ENCODE peak calls at places on chromosome 4, in nine cellular contexts. One of them, this sample, is unnamed. For H3K9me3, the result is how much of the 10 kb centered on the place peaks cover.

GRCh38 chr4:180153587-180153986 is 2089.6 kb upstream of the TENM3 start:
- DNase-seq in tibial artery: no peak
- DNase-seq in left ventricle myocardium inferior: no peak
- DNase-seq in tibial nerve: no peak
- DNase-seq in upper lobe of left lung: no peak
- DNase-seq in endodermal cell: no peak
- DNase-seq in sigmoid colon: no peak
- DNase-seq in A549: no peak
- DNase-seq in ascending aorta: no peak
- DNase-seq in this sample: no peak

GRCh38 chr4:113893546-113893945 is 85.9 kb downstream of the ARSJ start:
- DNase-seq in ascending aorta: no peak
- DNase-seq in A549: no peak
- DNase-seq in upper lobe of left lung: no peak
- DNase-seq in left ventricle myocardium inferior: no peak
- DNase-seq in tibial artery: no peak
- DNase-seq in sigmoid colon: no peak
- DNase-seq in endodermal cell: no peak
- DNase-seq in tibial nerve: no peak
- DNase-seq in this sample: no peak

GRCh38 chr4:187017156-187017555 is 293.5 kb upstream of the FAT1 start:
- DNase-seq in ascending aorta: no peak
- DNase-seq in left ventricle myocardium inferior: no peak
- DNase-seq in upper lobe of left lung: no peak
- DNase-seq in tibial nerve: no peak
- DNase-seq in A549: no peak
- DNase-seq in tibial artery: no peak
- DNase-seq in endodermal cell: no peak
- DNase-seq in sigmoid colon: no peak
- DNase-seq in this sample: no peak

GRCh38 chr4:7680731-7681130 is 246.0 kb upstream of the PSAPL1 start:
- DNase-seq in tibial artery: no peak
- DNase-seq in endodermal cell: no peak
- DNase-seq in ascending aorta: no peak
- DNase-seq in A549: no peak
- DNase-seq in tibial nerve: no peak
- DNase-seq in sigmoid colon: no peak
- DNase-seq in upper lobe of left lung: no peak
- DNase-seq in left ventricle myocardium inferior: no peak
- DNase-seq in this sample: no peak

GRCh38 chr4:123415977-123416376 is 19.4 kb downstream of the SPRY1 start:
- DNase-seq in tibial artery: no peak
- DNase-seq in left ventricle myocardium inferior: no peak
- DNase-seq in upper lobe of left lung: no peak
- DNase-seq in ascending aorta: no peak
- DNase-seq in A549: no peak
- DNase-seq in endodermal cell: no peak
- DNase-seq in sigmoid colon: no peak
- DNase-seq in tibial nerve: no peak
- DNase-seq in this sample: no peak

GRCh38 chr4:120348521-120348920 is 281.9 kb upstream of the MAD2L1 start:
- DNase-seq in sigmoid colon: no peak
- DNase-seq in endodermal cell: no peak
- DNase-seq in tibial artery: no peak
- DNase-seq in ascending aorta: no peak
- DNase-seq in upper lobe of left lung: no peak
- DNase-seq in tibial nerve: no peak
- DNase-seq in A549: no peak
- DNase-seq in left ventricle myocardium inferior: no peak
- DNase-seq in this sample: no peak

GRCh38 chr4:60938621-60939020 is 261.5 kb upstream of the ADGRL3 start:
- DNase-seq in left ventricle myocardium inferior: no peak
- DNase-seq in endodermal cell: no peak
- DNase-seq in ascending aorta: no peak
- DNase-seq in sigmoid colon: no peak
- DNase-seq in A549: no peak
- DNase-seq in tibial nerve: no peak
- DNase-seq in tibial artery: no peak
- DNase-seq in upper lobe of left lung: no peak
- DNase-seq in this sample: no peak

GRCh38 chr4:108592674-108592986 is 27.7 kb upstream of the RPL34 start:
- DNase-seq in tibial artery: no peak
- DNase-seq in endodermal cell: no peak
- DNase-seq in upper lobe of left lung: no peak
- DNase-seq in tibial nerve: no peak
- DNase-seq in sigmoid colon: no peak
- DNase-seq in A549: no peak
- DNase-seq in left ventricle myocardium inferior: no peak
- DNase-seq in ascending aorta: no peak
- DNase-seq in this sample: no peak

GRCh38 chr4:30719363-30720020 is 677 bp upstream of the PCDH7 start:
- DNase-seq in left ventricle myocardium inferior: peak
- DNase-seq in endodermal cell: peak
- DNase-seq in ascending aorta: peak
- DNase-seq in A549: peak
- DNase-seq in tibial artery: peak
- DNase-seq in tibial nerve: no peak
- DNase-seq in sigmoid colon: peak
- DNase-seq in upper lobe of left lung: peak
- DNase-seq in this sample: peak

GRCh38 chr4:12902735-12903134 is 581.4 kb downstream of the RAB28 start:
- DNase-seq in left ventricle myocardium inferior: no peak
- DNase-seq in upper lobe of left lung: no peak
- DNase-seq in tibial nerve: no peak
- DNase-seq in endodermal cell: no peak
- DNase-seq in ascending aorta: no peak
- DNase-seq in sigmoid colon: no peak
- DNase-seq in tibial artery: no peak
- DNase-seq in A549: no peak
- DNase-seq in this sample: no peak

GRCh38 chr4:69600013-69600412 is 39.4 kb downstream of the UGT2A2 start:
- DNase-seq in left ventricle myocardium inferior: no peak
- DNase-seq in A549: no peak
- DNase-seq in ascending aorta: no peak
- DNase-seq in endodermal cell: no peak
- DNase-seq in tibial nerve: no peak
- DNase-seq in tibial artery: no peak
- DNase-seq in sigmoid colon: no peak
- DNase-seq in upper lobe of left lung: no peak
- DNase-seq in this sample: no peak

GRCh38 chr4:69601065-69601464 is 38.4 kb downstream of the UGT2A2 start:
- DNase-seq in upper lobe of left lung: no peak
- DNase-seq in endodermal cell: peak
- DNase-seq in sigmoid colon: no peak
- DNase-seq in tibial artery: no peak
- DNase-seq in ascending aorta: no peak
- DNase-seq in tibial nerve: no peak
- DNase-seq in left ventricle myocardium inferior: no peak
- DNase-seq in A549: no peak
- DNase-seq in this sample: no peak
- TF ChIP-seq CTCF in upper lobe of left lung: no peak
- TF ChIP-seq CTCF in endodermal cell: peak
- TF ChIP-seq CTCF in sigmoid colon: no peak
- TF ChIP-seq CTCF in tibial artery: no peak
- TF ChIP-seq CTCF in ascending aorta: no peak
- TF ChIP-seq CTCF in tibial nerve: no peak
- TF ChIP-seq CTCF in left ventricle myocardium inferior: no peak
- TF ChIP-seq CTCF in A549: no peak
- TF ChIP-seq CTCF in this sample: no peak

DNA sequence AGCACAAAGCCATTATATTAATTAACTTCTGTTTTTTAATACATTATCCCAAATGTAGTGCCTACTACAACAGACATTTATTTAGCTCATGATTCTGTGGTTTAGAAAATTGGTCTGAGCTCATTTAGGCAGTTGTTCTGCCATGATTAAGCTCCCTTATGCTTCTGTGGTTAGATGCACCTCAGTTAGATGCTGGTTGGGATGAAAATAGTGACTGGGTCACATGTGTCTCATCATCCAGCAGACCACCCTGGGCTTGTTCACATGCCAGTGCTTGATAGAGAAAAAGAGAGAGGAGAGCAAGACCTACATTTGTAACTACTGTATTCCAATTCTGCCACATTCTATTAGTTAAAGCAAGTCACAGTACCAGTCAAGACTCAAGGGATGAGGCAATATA is 376.4 kb upstream of the GNPDA2 start:
- DNase-seq in tibial artery: no peak
- DNase-seq in A549: no peak
- DNase-seq in ascending aorta: no peak
- DNase-seq in endodermal cell: no peak
- DNase-seq in upper lobe of left lung: no peak
- DNase-seq in sigmoid colon: no peak
- DNase-seq in tibial nerve: no peak
- DNase-seq in left ventricle myocardium inferior: no peak
- DNase-seq in this sample: peak
- H3K9me3 ChIP-seq in tibial artery: under half
- H3K9me3 ChIP-seq in A549: under half
- H3K9me3 ChIP-seq in ascending aorta: under half
- H3K9me3 ChIP-seq in endodermal cell: under half
- H3K9me3 ChIP-seq in upper lobe of left lung: under half
- H3K9me3 ChIP-seq in sigmoid colon: under half
- H3K9me3 ChIP-seq in tibial nerve: under half
- H3K9me3 ChIP-seq in left ventricle myocardium inferior: under half
- H3K9me3 ChIP-seq in this sample: under half

GRCh38 chr4:159209249-159209648 is 106.4 kb downstream of the RAPGEF2 start:
- DNase-seq in upper lobe of left lung: no peak
- DNase-seq in tibial artery: no peak
- DNase-seq in tibial nerve: no peak
- DNase-seq in endodermal cell: no peak
- DNase-seq in left ventricle myocardium inferior: no peak
- DNase-seq in ascending aorta: no peak
- DNase-seq in A549: no peak
- DNase-seq in sigmoid colon: no peak
- DNase-seq in this sample: no peak

GRCh38 chr4:159204566-159204965 is 101.7 kb downstream of the RAPGEF2 start:
- DNase-seq in sigmoid colon: no peak
- DNase-seq in endodermal cell: no peak
- DNase-seq in tibial artery: no peak
- DNase-seq in ascending aorta: no peak
- DNase-seq in left ventricle myocardium inferior: no peak
- DNase-seq in A549: no peak
- DNase-seq in tibial nerve: no peak
- DNase-seq in upper lobe of left lung: no peak
- DNase-seq in this sample: no peak

GRCh38 chr4:159210975-159211374 is 108.1 kb downstream of the RAPGEF2 start:
- DNase-seq in tibial nerve: no peak
- DNase-seq in endodermal cell: no peak
- DNase-seq in left ventricle myocardium inferior: no peak
- DNase-seq in A549: no peak
- DNase-seq in sigmoid colon: no peak
- DNase-seq in upper lobe of left lung: no peak
- DNase-seq in ascending aorta: no peak
- DNase-seq in tibial artery: no peak
- DNase-seq in this sample: no peak

GRCh38 chr4:159205462-159205861 is 102.6 kb downstream of the RAPGEF2 start:
- DNase-seq in sigmoid colon: no peak
- DNase-seq in ascending aorta: no peak
- DNase-seq in left ventricle myocardium inferior: no peak
- DNase-seq in endodermal cell: no peak
- DNase-seq in A549: no peak
- DNase-seq in upper lobe of left lung: no peak
- DNase-seq in tibial nerve: no peak
- DNase-seq in tibial artery: no peak
- DNase-seq in this sample: no peak

DNA sequence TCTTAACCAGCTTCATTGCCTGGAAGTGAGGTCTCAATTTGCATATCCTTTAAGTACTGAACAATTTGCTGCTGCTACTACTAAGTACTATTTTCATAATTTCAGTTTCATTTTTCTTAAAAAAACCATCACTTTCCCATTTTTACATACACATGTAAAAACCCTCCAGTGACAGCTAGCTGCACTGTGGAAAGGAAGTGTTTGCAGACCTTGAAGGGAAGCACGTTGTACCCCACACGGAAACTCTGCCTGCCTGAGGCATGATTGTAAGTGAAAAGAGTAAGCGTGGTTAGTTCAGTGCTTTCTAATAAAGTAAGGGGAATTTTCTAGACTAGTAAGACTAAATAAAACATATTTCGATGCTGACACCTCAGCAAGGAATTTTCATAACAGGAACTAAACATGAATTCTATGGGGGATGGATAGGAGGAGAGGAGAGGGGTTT is 103.6 kb downstream of the RAPGEF2 start:
- DNase-seq in tibial nerve: no peak
- DNase-seq in upper lobe of left lung: no peak
- DNase-seq in ascending aorta: no peak
- DNase-seq in tibial artery: no peak
- DNase-seq in endodermal cell: no peak
- DNase-seq in sigmoid colon: no peak
- DNase-seq in left ventricle myocardium inferior: no peak
- DNase-seq in A549: no peak
- DNase-seq in this sample: no peak
- TF ChIP-seq CTCF in tibial nerve: no peak
- TF ChIP-seq CTCF in upper lobe of left lung: no peak
- TF ChIP-seq CTCF in ascending aorta: no peak
- TF ChIP-seq CTCF in tibial artery: no peak
- TF ChIP-seq CTCF in endodermal cell: no peak
- TF ChIP-seq CTCF in sigmoid colon: no peak
- TF ChIP-seq CTCF in left ventricle myocardium inferior: no peak
- TF ChIP-seq CTCF in A549: no peak
- TF ChIP-seq CTCF in this sample: no peak

DNA sequence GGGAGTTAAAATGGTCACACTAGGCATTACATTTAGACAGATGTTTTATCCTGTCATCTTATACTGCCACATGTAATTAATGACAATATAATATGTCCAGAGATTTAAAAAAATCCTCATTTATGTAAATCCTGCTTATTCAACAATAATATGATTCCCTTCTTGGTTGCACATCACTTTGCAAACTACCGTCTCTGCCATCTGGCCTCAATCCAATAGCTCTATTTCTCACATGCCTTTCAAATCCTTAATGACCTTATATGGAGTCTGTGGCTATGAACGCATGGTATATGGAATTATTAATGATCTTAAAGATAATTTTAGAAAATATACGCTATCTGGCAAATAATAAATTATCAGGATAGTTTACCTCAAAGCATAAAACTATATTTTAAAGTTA is 144.5 kb downstream of the NPNT start:
- DNase-seq in sigmoid colon: no peak
- DNase-seq in left ventricle myocardium inferior: no peak
- DNase-seq in tibial nerve: no peak
- DNase-seq in A549: no peak
- DNase-seq in tibial artery: no peak
- DNase-seq in upper lobe of left lung: no peak
- DNase-seq in endodermal cell: no peak
- DNase-seq in ascending aorta: no peak
- DNase-seq in this sample: no peak
- H3K9me3 ChIP-seq in sigmoid colon: under half
- H3K9me3 ChIP-seq in left ventricle myocardium inferior: under half
- H3K9me3 ChIP-seq in tibial nerve: under half
- H3K9me3 ChIP-seq in A549: under half
- H3K9me3 ChIP-seq in tibial artery: under half
- H3K9me3 ChIP-seq in upper lobe of left lung: under half
- H3K9me3 ChIP-seq in endodermal cell: under half
- H3K9me3 ChIP-seq in ascending aorta: under half
- H3K9me3 ChIP-seq in this sample: under half